ENCODE peak calls at places on chromosome 21, in ten cellular contexts. Y is psoas muscle, L is cardiac muscle cell, V is cardiac fibroblast, J is neuronal stem cell, P is HFF-Myc, O is left lung, Q is NB4, T is tibial artery, N is tibial nerve. K is an unnamed sample.

GRCh38 chr21:45447821-45448220 is 42.9 kb downstream of the COL18A1 start:
- DNase-seq in Y (no peak), L (no peak), V (no peak), J (no peak), P (no peak), O (no peak), Q (no peak), T (no peak), N (no peak), K (no peak)

GRCh38 chr21:38716942-38717341 is 88.8 kb upstream of the ETS2 start:
- DNase-seq in Y (no peak), L (no peak), V (no peak), J (no peak), P (no peak), O (no peak), Q (no peak), T (no peak), N (no peak), K (no peak)

GRCh38 chr21:41817877-41818855 is 51.3 kb upstream of the RIPK4 start:
- DNase-seq in Y (no peak), L (no peak), V (no peak), J (no peak), P (no peak), O (no peak), Q (no peak), T (no peak), N (no peak), K (no peak)

GRCh38 chr21:19420607-19421006 is 1017.0 kb upstream of the TMPRSS15 start:
- DNase-seq in Y (no peak), L (no peak), V (no peak), J (no peak), P (no peak), O (no peak), Q (no peak), T (no peak), N (no peak), K (no peak)

GRCh38 chr21:41283211-41283818 is 33.3 kb upstream of the FAM3B start:
- DNase-seq in Y (no peak), L (peak; percentile 95), V (peak; percentile 91), J (peak; percentile 55), P (peak; percentile 75), O (no peak), Q (peak; percentile 80), T (no peak), N (peak; percentile 64), K (peak; percentile 85)

GRCh38 chr21:20999567-21000169 is 1.5 kb downstream of the NCAM2 start:
- DNase-seq in Y (no peak), L (peak; percentile 63), V (peak; percentile 69), J (peak; percentile 49), P (peak; percentile 15), O (no peak), Q (peak; percentile 35), T (no peak), N (peak; percentile 60), K (peak; percentile 29)

GRCh38 chr21:46029201-46029924 is 47.8 kb downstream of the COL6A1 start:
- DNase-seq in Y (no peak), L (peak; percentile 73), V (peak; percentile 47), J (no peak), P (no peak), O (no peak), Q (no peak), T (no peak), N (no peak), K (no peak)

GRCh38 chr21:44477131-44477530 is 21.8 kb downstream of the LRRC3 start:
- DNase-seq in Y (no peak), L (no peak), V (no peak), J (no peak), P (no peak), O (no peak), Q (no peak), T (no peak), N (no peak), K (no peak)

GRCh38 chr21:42474982-42475381 is 21.0 kb downstream of the RSPH1 start:
- DNase-seq in Y (no peak), L (no peak), V (no peak), J (no peak), P (no peak), O (no peak), Q (no peak), T (no peak), N (no peak), K (no peak)

GRCh38 chr21:29436650-29437049 is 137.9 kb downstream of the BACH1 start:
- DNase-seq in Y (no peak), L (no peak), V (no peak), J (no peak), P (no peak), O (no peak), Q (no peak), T (no peak), N (no peak), K (no peak)

GRCh38 chr21:45199201-45199600 is 88.5 kb downstream of the POFUT2 start:
- DNase-seq in Y (no peak), L (no peak), V (no peak), J (no peak), P (no peak), O (no peak), Q (no peak), T (no peak), N (no peak), K (no peak)

GRCh38 chr21:45997205-45997494 is 15.6 kb downstream of the COL6A1 start:
- DNase-seq in Y (no peak), L (no peak), V (no peak), J (no peak), P (no peak), O (no peak), Q (no peak), T (no peak), N (no peak), K (no peak)

DNA sequence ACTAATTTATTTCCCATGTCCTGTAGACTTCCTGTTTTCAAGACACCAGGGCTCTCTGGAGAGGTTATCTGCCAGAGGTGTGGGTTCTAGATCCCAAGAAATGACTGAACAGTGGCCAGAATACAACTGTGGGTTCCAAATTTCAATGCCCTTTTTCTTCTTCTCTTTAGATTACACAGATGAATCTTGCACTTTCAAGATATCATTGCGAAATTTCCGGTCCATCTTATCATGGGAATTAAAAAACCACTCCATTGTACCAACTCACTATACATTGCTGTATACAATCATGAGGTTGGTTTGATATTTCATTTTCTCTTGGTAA is 15.0 kb downstream of the IFNAR2 start:
- DNase-seq in Y (no peak), L (no peak), V (no peak), J (no peak), P (no peak), O (no peak), Q (peak; percentile 65), T (no peak), N (no peak), K (no peak)
- H3K4me3 ChIP-seq in Y (no peak overlapping the region), L (no peak overlapping the region), V (no peak overlapping the region), J (no peak overlapping the region), P (no peak overlapping the region), O (no peak overlapping the region), Q (no peak overlapping the region), T (no peak overlapping the region), N (no peak overlapping the region), K (no peak overlapping the region)

GRCh38 chr21:16536661-16537359 is 807.0 kb downstream of the USP25 start:
- DNase-seq in Y (no peak), L (peak; percentile 64), V (peak; percentile 58), J (no peak), P (no peak), O (no peak), Q (no peak), T (no peak), N (no peak), K (peak; percentile 57)
- H3K4me3 ChIP-seq in Y (peak overlapping the region; percentile 74), L (no peak overlapping the region), V (peak overlapping the region; percentile 49), J (no peak overlapping the region), P (peak overlapping the region; percentile 44), O (peak overlapping the region; percentile 21), Q (no peak overlapping the region), T (peak overlapping the region; percentile 39), N (peak overlapping the region; percentile 28), K (peak overlapping the region; percentile 49)

GRCh38 chr21:26199471-26199870 is 28.9 kb upstream of the APP start:
- DNase-seq in Y (no peak), L (peak; percentile 39), V (peak; percentile 10), J (no peak), P (no peak), O (no peak), Q (no peak), T (no peak), N (no peak), K (no peak)

GRCh38 chr21:26191609-26192008 is 21.0 kb upstream of the APP start:
- DNase-seq in Y (no peak), L (no peak), V (no peak), J (no peak), P (no peak), O (no peak), Q (no peak), T (no peak), N (no peak), K (no peak)

GRCh38 chr21:26194326-26194725 is 23.8 kb upstream of the APP start:
- DNase-seq in Y (no peak), L (no peak), V (no peak), J (no peak), P (no peak), O (no peak), Q (no peak), T (no peak), N (no peak), K (no peak)

GRCh38 chr21:26194811-26195251 is 24.3 kb upstream of the APP start:
- DNase-seq in Y (no peak), L (no peak), V (peak; percentile 8), J (no peak), P (no peak), O (no peak), Q (no peak), T (no peak), N (no peak), K (no peak)
- H3K4me3 ChIP-seq in Y (no peak overlapping the region), L (no peak overlapping the region), V (no peak overlapping the region), J (no peak overlapping the region), P (no peak overlapping the region), O (no peak overlapping the region), Q (no peak overlapping the region), T (no peak overlapping the region), N (no peak overlapping the region), K (no peak overlapping the region)

GRCh38 chr21:35254006-35254751 is 205.1 kb upstream of the RUNX1 start:
- DNase-seq in Y (no peak), L (peak; percentile 88), V (peak; percentile 89), J (no peak), P (no peak), O (no peak), Q (peak; percentile 53), T (no peak), N (peak; percentile 14), K (no peak)
- H3K4me3 ChIP-seq in Y (no peak overlapping the region), L (no peak overlapping the region), V (no peak overlapping the region), J (no peak overlapping the region), P (no peak overlapping the region), O (no peak overlapping the region), Q (no peak overlapping the region), T (no peak overlapping the region), N (no peak overlapping the region), K (no peak overlapping the region)

DNA sequence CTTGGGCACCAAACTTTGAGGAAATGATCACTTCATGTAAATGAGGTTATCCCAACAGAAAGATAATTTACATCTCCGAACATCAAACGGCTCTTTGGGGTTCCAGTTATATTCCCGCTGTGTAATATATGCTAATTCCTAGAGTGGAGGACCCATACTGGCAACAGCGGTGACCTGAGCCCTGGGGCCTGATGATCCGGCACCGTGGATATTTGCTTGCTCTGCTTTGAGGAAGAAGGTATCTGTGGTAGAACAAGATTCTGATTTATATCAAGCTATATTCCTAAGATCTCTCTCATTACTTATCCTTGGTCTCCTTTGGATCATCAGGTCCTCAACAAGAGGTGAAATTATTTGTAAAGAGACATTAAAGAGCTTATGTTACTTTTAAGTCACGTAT is 56.9 kb downstream of the MRPL39 start:
- DNase-seq in Y (no peak), L (no peak), V (no peak), J (no peak), P (no peak), O (no peak), Q (no peak), T (no peak), N (no peak), K (no peak)
- H3K4me3 ChIP-seq in Y (no peak overlapping the region), L (no peak overlapping the region), V (no peak overlapping the region), J (no peak overlapping the region), P (no peak overlapping the region), O (no peak overlapping the region), Q (no peak overlapping the region), T (no peak overlapping the region), N (no peak overlapping the region), K (no peak overlapping the region)